ENCODE peak calls at places on chromosomes 16 and 17, in nine cellular contexts. One of them, this sample, is unnamed.

GRCh38 chr17:17722081-17722905 is 41.0 kb downstream of the RAI1 start:
- DNase-seq in IMR-90: peak; percentile 58
- DNase-seq in adrenal gland: no peak
- DNase-seq in pancreas: no peak
- DNase-seq in transverse colon: no peak
- DNase-seq in CD8-positive, alpha-beta T cell: no peak
- DNase-seq in ascending aorta: no peak
- DNase-seq in cardiac muscle cell: peak; percentile 39
- DNase-seq in MM.1S: no peak
- DNase-seq in this sample: no peak

GRCh38 chr16:79598341-79599181 is 2.0 kb downstream of the MAF start:
- DNase-seq in transverse colon: peak; percentile 41
- DNase-seq in cardiac muscle cell: peak; percentile 80
- DNase-seq in IMR-90: no peak
- DNase-seq in adrenal gland: peak; percentile 60
- DNase-seq in ascending aorta: no peak
- DNase-seq in MM.1S: peak; percentile 28
- DNase-seq in CD8-positive, alpha-beta T cell: no peak
- DNase-seq in pancreas: peak; percentile 31
- DNase-seq in this sample: no peak

GRCh38 chr17:64118452-64118979 is 11.4 kb downstream of the ERN1 start:
- DNase-seq in transverse colon: peak; percentile 32
- DNase-seq in IMR-90: no peak
- DNase-seq in MM.1S: no peak
- DNase-seq in adrenal gland: peak; percentile 82
- DNase-seq in cardiac muscle cell: peak; percentile 26
- DNase-seq in pancreas: peak; percentile 71
- DNase-seq in CD8-positive, alpha-beta T cell: no peak
- DNase-seq in ascending aorta: peak; percentile 13
- DNase-seq in this sample: no peak

GRCh38 chr16:29811896-29812665 is at the start of gene PRRT2:
- DNase-seq in adrenal gland: peak; percentile 67
- DNase-seq in transverse colon: peak; percentile 64
- DNase-seq in IMR-90: peak; percentile 43
- DNase-seq in pancreas: peak; percentile 51
- DNase-seq in CD8-positive, alpha-beta T cell: no peak
- DNase-seq in MM.1S: peak; percentile 18
- DNase-seq in cardiac muscle cell: peak; percentile 80
- DNase-seq in ascending aorta: no peak
- DNase-seq in this sample: no peak

GRCh38 chr17:36136031-36136430 is 32.4 kb downstream of the CCL4 start:
- DNase-seq in transverse colon: no peak
- DNase-seq in MM.1S: no peak
- DNase-seq in ascending aorta: no peak
- DNase-seq in CD8-positive, alpha-beta T cell: no peak
- DNase-seq in cardiac muscle cell: no peak
- DNase-seq in adrenal gland: no peak
- DNase-seq in pancreas: no peak
- DNase-seq in IMR-90: no peak
- DNase-seq in this sample: no peak

GRCh38 chr17:4850236-4850635 is 17.1 kb downstream of the MINK1 start:
- DNase-seq in MM.1S: no peak
- DNase-seq in ascending aorta: no peak
- DNase-seq in pancreas: no peak
- DNase-seq in transverse colon: peak; percentile 66
- DNase-seq in IMR-90: no peak
- DNase-seq in adrenal gland: no peak
- DNase-seq in cardiac muscle cell: no peak
- DNase-seq in CD8-positive, alpha-beta T cell: no peak
- DNase-seq in this sample: no peak

GRCh38 chr17:40303009-40303657 is 5.8 kb upstream of the RARA start:
- DNase-seq in transverse colon: peak; percentile 62
- DNase-seq in cardiac muscle cell: no peak
- DNase-seq in pancreas: peak; percentile 69
- DNase-seq in IMR-90: peak; percentile 82
- DNase-seq in ascending aorta: no peak
- DNase-seq in CD8-positive, alpha-beta T cell: no peak
- DNase-seq in MM.1S: peak; percentile 44
- DNase-seq in adrenal gland: no peak
- DNase-seq in this sample: no peak

GRCh38 chr16:74497761-74498160 is 76.5 kb upstream of the CLEC18B start:
- DNase-seq in ascending aorta: no peak
- DNase-seq in transverse colon: no peak
- DNase-seq in cardiac muscle cell: no peak
- DNase-seq in IMR-90: no peak
- DNase-seq in CD8-positive, alpha-beta T cell: no peak
- DNase-seq in pancreas: no peak
- DNase-seq in MM.1S: no peak
- DNase-seq in adrenal gland: no peak
- DNase-seq in this sample: no peak

DNA sequence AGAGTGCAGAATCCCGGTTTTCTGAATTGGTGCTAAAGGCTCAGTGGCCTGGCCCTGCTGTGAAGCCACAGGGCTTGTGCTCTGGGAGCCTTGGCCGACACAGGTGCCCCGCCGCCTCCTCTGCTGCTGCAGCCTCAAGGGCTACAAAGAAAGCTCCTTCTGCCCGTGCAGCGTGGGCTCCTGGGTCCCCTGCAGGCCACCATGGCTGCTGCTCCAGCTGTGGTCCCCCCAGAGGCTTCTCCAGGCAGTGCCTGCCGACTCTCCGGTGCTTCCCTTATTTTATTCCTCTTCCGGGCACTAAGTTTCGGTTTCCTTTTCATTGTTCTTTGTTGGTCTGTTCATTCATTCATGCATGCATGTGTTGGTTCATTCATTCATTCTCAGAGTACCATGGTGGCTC is 53.1 kb downstream of the CMIP start:
- DNase-seq in ascending aorta: no peak
- DNase-seq in cardiac muscle cell: no peak
- DNase-seq in MM.1S: no peak
- DNase-seq in transverse colon: no peak
- DNase-seq in CD8-positive, alpha-beta T cell: no peak
- DNase-seq in IMR-90: no peak
- DNase-seq in adrenal gland: no peak
- DNase-seq in pancreas: no peak
- DNase-seq in this sample: no peak
- TF ChIP-seq CTCF in ascending aorta: peak; percentile 15
- TF ChIP-seq CTCF in cardiac muscle cell: no peak
- TF ChIP-seq CTCF in MM.1S: no peak
- TF ChIP-seq CTCF in transverse colon: peak; percentile 36
- TF ChIP-seq CTCF in CD8-positive, alpha-beta T cell: no peak
- TF ChIP-seq CTCF in IMR-90: no peak
- TF ChIP-seq CTCF in adrenal gland: no peak
- TF ChIP-seq CTCF in pancreas: no peak
- TF ChIP-seq CTCF in this sample: no peak

GRCh38 chr17:48053758-48054237 is 5.6 kb downstream of the NFE2L1 start:
- DNase-seq in cardiac muscle cell: no peak
- DNase-seq in IMR-90: no peak
- DNase-seq in adrenal gland: no peak
- DNase-seq in CD8-positive, alpha-beta T cell: no peak
- DNase-seq in ascending aorta: no peak
- DNase-seq in pancreas: no peak
- DNase-seq in MM.1S: no peak
- DNase-seq in transverse colon: no peak
- DNase-seq in this sample: no peak

GRCh38 chr17:48055531-48056245 is 7.5 kb downstream of the NFE2L1 start:
- DNase-seq in transverse colon: no peak
- DNase-seq in pancreas: no peak
- DNase-seq in cardiac muscle cell: no peak
- DNase-seq in ascending aorta: no peak
- DNase-seq in IMR-90: peak; percentile 92
- DNase-seq in CD8-positive, alpha-beta T cell: no peak
- DNase-seq in adrenal gland: no peak
- DNase-seq in MM.1S: peak; percentile 29
- DNase-seq in this sample: peak; percentile 67

GRCh38 chr17:48056246-48056745 is 8.1 kb downstream of the NFE2L1 start:
- DNase-seq in transverse colon: no peak
- DNase-seq in MM.1S: no peak
- DNase-seq in pancreas: no peak
- DNase-seq in CD8-positive, alpha-beta T cell: no peak
- DNase-seq in cardiac muscle cell: no peak
- DNase-seq in IMR-90: no peak
- DNase-seq in adrenal gland: no peak
- DNase-seq in ascending aorta: no peak
- DNase-seq in this sample: no peak

GRCh38 chr17:48052956-48053757 is 5.0 kb downstream of the NFE2L1 start:
- DNase-seq in adrenal gland: peak; percentile 86
- DNase-seq in cardiac muscle cell: peak; percentile 76
- DNase-seq in pancreas: peak; percentile 55
- DNase-seq in transverse colon: peak; percentile 57
- DNase-seq in MM.1S: no peak
- DNase-seq in IMR-90: peak; percentile 40
- DNase-seq in ascending aorta: peak; percentile 45
- DNase-seq in CD8-positive, alpha-beta T cell: no peak
- DNase-seq in this sample: no peak

DNA sequence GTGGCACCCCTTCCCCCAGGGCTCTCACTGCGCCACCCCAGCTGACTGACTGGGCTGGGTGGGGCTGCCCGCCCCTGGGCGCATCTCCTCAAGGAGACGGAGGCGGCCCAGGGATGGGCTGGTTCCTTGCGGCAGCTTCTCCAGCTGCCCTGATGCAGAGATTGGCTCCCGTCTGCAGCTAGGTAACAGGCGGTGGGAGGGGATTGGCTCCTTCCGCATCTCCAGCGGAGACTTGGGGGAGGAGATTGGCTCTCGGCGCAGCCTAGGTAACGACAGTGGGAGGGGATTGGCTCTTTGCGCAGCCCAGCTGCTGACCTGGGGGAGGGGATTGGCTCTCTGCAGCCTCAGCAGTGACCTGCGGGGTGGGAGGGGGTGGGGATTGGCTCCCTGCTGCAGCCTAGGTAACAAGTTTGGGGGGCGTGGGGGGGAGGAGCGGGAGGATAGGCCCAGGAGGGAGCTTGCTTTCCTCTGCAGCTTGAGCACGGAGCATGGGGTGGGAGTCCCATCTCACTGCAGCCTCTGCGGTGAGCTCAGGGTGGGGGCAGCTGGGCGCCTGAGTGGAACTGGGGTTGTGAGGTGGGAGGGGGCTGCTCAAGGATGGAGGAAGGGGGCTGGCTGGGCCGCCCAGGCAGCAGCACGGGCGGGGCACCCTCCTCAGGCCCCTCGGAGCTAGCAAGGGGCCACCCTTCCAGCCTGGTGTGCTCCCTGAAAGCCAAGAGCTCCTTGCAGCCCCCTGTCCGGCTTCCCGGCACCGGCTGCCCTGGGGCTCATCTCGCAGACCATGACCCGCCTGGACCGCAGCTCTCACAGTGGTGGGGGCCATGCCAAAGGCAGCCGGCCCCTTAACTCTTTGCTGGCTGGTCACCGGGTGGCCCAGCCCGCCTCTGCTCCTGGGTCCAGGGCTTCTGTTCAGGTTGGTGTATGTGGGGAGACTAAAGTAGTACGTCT is 6.4 kb downstream of the NFE2L1 start:
- DNase-seq in ascending aorta: no peak
- DNase-seq in IMR-90: peak; percentile 60
- DNase-seq in cardiac muscle cell: peak; percentile 97
- DNase-seq in transverse colon: peak; percentile 35
- DNase-seq in adrenal gland: peak; percentile 95
- DNase-seq in CD8-positive, alpha-beta T cell: no peak
- DNase-seq in pancreas: peak; percentile 81
- DNase-seq in MM.1S: no peak
- DNase-seq in this sample: peak; percentile 57
- H3K36me3 ChIP-seq in ascending aorta: peaks cover 56% of the 10 kb centered on the region
- H3K36me3 ChIP-seq in IMR-90: peaks cover 70% of the 10 kb centered on the region
- H3K36me3 ChIP-seq in cardiac muscle cell: peaks cover 32% of the 10 kb centered on the region
- H3K36me3 ChIP-seq in transverse colon: no peaks in the 10 kb centered on the region
- H3K36me3 ChIP-seq in adrenal gland: no peaks in the 10 kb centered on the region
- H3K36me3 ChIP-seq in CD8-positive, alpha-beta T cell: peaks cover 54% of the 10 kb centered on the region
- H3K36me3 ChIP-seq in pancreas: peaks cover 41% of the 10 kb centered on the region
- H3K36me3 ChIP-seq in MM.1S: peaks cover 25% of the 10 kb centered on the region
- H3K36me3 ChIP-seq in this sample: peaks cover 25% of the 10 kb centered on the region

GRCh38 chr17:699350-699749 is 15.3 kb downstream of the VPS53 start:
- DNase-seq in ascending aorta: no peak
- DNase-seq in cardiac muscle cell: peak; percentile 43
- DNase-seq in pancreas: no peak
- DNase-seq in IMR-90: no peak
- DNase-seq in transverse colon: no peak
- DNase-seq in adrenal gland: no peak
- DNase-seq in MM.1S: no peak
- DNase-seq in CD8-positive, alpha-beta T cell: no peak
- DNase-seq in this sample: no peak

GRCh38 chr17:697682-698081 is 17.0 kb downstream of the VPS53 start:
- DNase-seq in transverse colon: no peak
- DNase-seq in MM.1S: no peak
- DNase-seq in pancreas: no peak
- DNase-seq in cardiac muscle cell: no peak
- DNase-seq in IMR-90: no peak
- DNase-seq in CD8-positive, alpha-beta T cell: no peak
- DNase-seq in adrenal gland: no peak
- DNase-seq in ascending aorta: no peak
- DNase-seq in this sample: no peak

GRCh38 chr17:704111-704864 is 10.4 kb downstream of the VPS53 start:
- DNase-seq in pancreas: no peak
- DNase-seq in IMR-90: no peak
- DNase-seq in transverse colon: no peak
- DNase-seq in CD8-positive, alpha-beta T cell: no peak
- DNase-seq in cardiac muscle cell: peak; percentile 81
- DNase-seq in MM.1S: no peak
- DNase-seq in ascending aorta: no peak
- DNase-seq in adrenal gland: no peak
- DNase-seq in this sample: no peak

GRCh38 chr17:703081-703875 is 11.4 kb downstream of the VPS53 start:
- DNase-seq in pancreas: no peak
- DNase-seq in transverse colon: no peak
- DNase-seq in MM.1S: no peak
- DNase-seq in ascending aorta: no peak
- DNase-seq in CD8-positive, alpha-beta T cell: no peak
- DNase-seq in adrenal gland: no peak
- DNase-seq in IMR-90: peak; percentile 49
- DNase-seq in cardiac muscle cell: no peak
- DNase-seq in this sample: no peak

DNA sequence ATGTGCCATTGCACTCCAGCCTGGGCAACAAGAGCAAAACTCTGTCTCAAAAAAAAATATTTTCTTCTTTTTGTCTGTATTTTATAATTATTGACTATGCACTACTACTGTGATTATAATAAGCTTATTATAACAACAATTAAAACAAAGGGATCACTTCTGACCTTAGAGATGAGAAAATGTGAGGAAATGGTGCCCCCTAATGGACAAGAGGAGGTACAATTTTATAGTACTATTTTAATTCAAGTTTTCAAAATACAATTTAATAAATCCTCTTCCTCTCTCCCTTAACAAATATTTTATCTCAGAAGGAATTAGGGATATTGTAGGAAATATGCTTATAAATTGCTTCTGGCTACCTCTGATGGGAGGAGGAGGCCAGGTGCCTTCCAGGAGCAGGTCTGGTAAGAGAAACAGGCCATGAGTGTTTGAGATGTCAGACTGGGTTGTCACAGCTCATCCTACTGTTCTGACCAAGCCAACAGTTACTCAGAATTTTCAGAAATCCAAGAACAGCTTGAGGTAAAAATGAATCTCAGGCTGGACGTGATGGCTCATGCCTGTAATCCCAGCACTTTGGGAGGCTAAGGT is 14.0 kb downstream of the VPS53 start:
- DNase-seq in transverse colon: no peak
- DNase-seq in IMR-90: peak; percentile 53
- DNase-seq in cardiac muscle cell: peak; percentile 46
- DNase-seq in pancreas: no peak
- DNase-seq in ascending aorta: no peak
- DNase-seq in MM.1S: peak; percentile 42
- DNase-seq in adrenal gland: no peak
- DNase-seq in CD8-positive, alpha-beta T cell: no peak
- DNase-seq in this sample: no peak
- TF ChIP-seq CTCF in transverse colon: peak; percentile 70
- TF ChIP-seq CTCF in IMR-90: peak; percentile 77
- TF ChIP-seq CTCF in cardiac muscle cell: peak; percentile 53
- TF ChIP-seq CTCF in pancreas: peak; percentile 40
- TF ChIP-seq CTCF in ascending aorta: peak; percentile 65
- TF ChIP-seq CTCF in MM.1S: peak; percentile 55
- TF ChIP-seq CTCF in adrenal gland: peak; percentile 69
- TF ChIP-seq CTCF in CD8-positive, alpha-beta T cell: peak; percentile 84
- TF ChIP-seq CTCF in this sample: peak; percentile 43

DNA sequence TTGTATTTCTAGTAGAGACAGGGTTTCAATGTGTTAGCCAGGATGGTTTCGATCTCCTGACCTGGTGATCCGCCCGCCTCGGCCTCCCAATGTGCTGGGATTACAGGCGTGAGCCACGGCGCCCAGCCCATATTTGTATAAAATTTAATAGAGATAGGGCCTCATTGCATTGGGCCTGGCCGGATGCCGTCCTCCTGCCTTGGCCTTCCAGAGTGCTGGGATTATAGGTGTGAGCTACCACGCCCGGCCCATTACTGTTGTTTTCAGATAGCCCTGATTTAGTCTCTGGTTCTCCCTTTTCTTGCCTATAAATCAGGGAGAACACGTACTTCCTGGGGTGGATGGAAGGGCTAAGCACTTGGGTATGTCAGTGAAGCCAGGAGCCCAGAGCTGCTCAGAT is 3.5 kb downstream of the DEF8 start:
- DNase-seq in CD8-positive, alpha-beta T cell: no peak
- DNase-seq in IMR-90: no peak
- DNase-seq in adrenal gland: no peak
- DNase-seq in cardiac muscle cell: no peak
- DNase-seq in MM.1S: no peak
- DNase-seq in pancreas: no peak
- DNase-seq in transverse colon: peak; percentile 48
- DNase-seq in ascending aorta: no peak
- DNase-seq in this sample: no peak
- H3K36me3 ChIP-seq in CD8-positive, alpha-beta T cell: no peaks in the 10 kb centered on the region
- H3K36me3 ChIP-seq in IMR-90: peaks cover 15% of the 10 kb centered on the region
- H3K36me3 ChIP-seq in adrenal gland: no peaks in the 10 kb centered on the region
- H3K36me3 ChIP-seq in cardiac muscle cell: no peaks in the 10 kb centered on the region
- H3K36me3 ChIP-seq in MM.1S: no peaks in the 10 kb centered on the region
- H3K36me3 ChIP-seq in pancreas: no peaks in the 10 kb centered on the region
- H3K36me3 ChIP-seq in transverse colon: no peaks in the 10 kb centered on the region
- H3K36me3 ChIP-seq in ascending aorta: peaks cover 16% of the 10 kb centered on the region
- H3K36me3 ChIP-seq in this sample: peaks cover 5% of the 10 kb centered on the region

This sample was measured in BJ.